ENCODE peak calls at places on chromosomes 6 and 20, in six cellular contexts. One of them, this sample, is unnamed.
A peak's percentile ranks its signal among the peaks of the same experiment; 100 is the strongest.

GRCh38 chr6:128239146-128239545 is 281.3 kb downstream of the PTPRK start:
- DNase-seq in H9: no peak
- DNase-seq in H1: no peak
- DNase-seq in trophoblast cell: no peak
- DNase-seq in neuronal stem cell: no peak
- DNase-seq in IMR-90: no peak
- DNase-seq in this sample: no peak

GRCh38 chr20:52749938-52750337 is 222.2 kb upstream of the TSHZ2 start:
- DNase-seq in H9: no peak
- DNase-seq in H1: no peak
- DNase-seq in trophoblast cell: peak; percentile 24
- DNase-seq in neuronal stem cell: no peak
- DNase-seq in IMR-90: no peak
- DNase-seq in this sample: no peak

GRCh38 chr20:44618318-44618731 is 33.2 kb downstream of the ADA start:
- DNase-seq in H9: no peak
- DNase-seq in H1: no peak
- DNase-seq in trophoblast cell: no peak
- DNase-seq in neuronal stem cell: no peak
- DNase-seq in IMR-90: no peak
- DNase-seq in this sample: no peak

GRCh38 chr6:163886394-163886793 is 471.9 kb downstream of the QKI start:
- DNase-seq in H9: no peak
- DNase-seq in H1: no peak
- DNase-seq in trophoblast cell: no peak
- DNase-seq in neuronal stem cell: no peak
- DNase-seq in IMR-90: no peak
- DNase-seq in this sample: no peak

GRCh38 chr6:27617700-27618689 is 145.1 kb upstream of the ZNF184 start:
- DNase-seq in H9: peak; percentile 61
- DNase-seq in H1: peak; percentile 71
- DNase-seq in trophoblast cell: peak; percentile 55
- DNase-seq in neuronal stem cell: no peak
- DNase-seq in IMR-90: peak; percentile 9
- DNase-seq in this sample: peak; percentile 90

GRCh38 chr6:80523531-80523970 is 417.1 kb downstream of the BCKDHB start:
- DNase-seq in H9: peak; percentile 90
- DNase-seq in H1: peak; percentile 74
- DNase-seq in trophoblast cell: no peak
- DNase-seq in neuronal stem cell: peak; percentile 26
- DNase-seq in IMR-90: peak; percentile 52
- DNase-seq in this sample: peak; percentile 83

GRCh38 chr6:89793586-89793985 is 26.0 kb downstream of the MDN1 start:
- DNase-seq in H9: no peak
- DNase-seq in H1: no peak
- DNase-seq in trophoblast cell: no peak
- DNase-seq in neuronal stem cell: no peak
- DNase-seq in IMR-90: no peak
- DNase-seq in this sample: no peak

GRCh38 chr6:134317471-134318131 is at the start of gene SGK1:
- DNase-seq in H9: peak; percentile 65
- DNase-seq in H1: peak; percentile 66
- DNase-seq in trophoblast cell: peak; percentile 41
- DNase-seq in neuronal stem cell: peak; percentile 30
- DNase-seq in IMR-90: peak; percentile 49
- DNase-seq in this sample: peak; percentile 62

GRCh38 chr20:4451487-4451886 is 270.2 kb upstream of the PRND start:
- DNase-seq in H9: no peak
- DNase-seq in H1: no peak
- DNase-seq in trophoblast cell: no peak
- DNase-seq in neuronal stem cell: no peak
- DNase-seq in IMR-90: no peak
- DNase-seq in this sample: no peak

GRCh38 chr6:160121558-160121957 is at the start of gene SLC22A1:
- DNase-seq in H9: peak; percentile 16
- DNase-seq in H1: no peak
- DNase-seq in trophoblast cell: no peak
- DNase-seq in neuronal stem cell: no peak
- DNase-seq in IMR-90: no peak
- DNase-seq in this sample: no peak

GRCh38 chr20:38633577-38634093 is 32.0 kb downstream of the ARHGAP40 start:
- DNase-seq in H9: peak; percentile 88
- DNase-seq in H1: peak; percentile 91
- DNase-seq in trophoblast cell: peak; percentile 82
- DNase-seq in neuronal stem cell: peak; percentile 66
- DNase-seq in IMR-90: peak; percentile 20
- DNase-seq in this sample: peak; percentile 86

GRCh38 chr20:57659789-57660509 is 39.7 kb upstream of the ZBP1 start:
- DNase-seq in H9: no peak
- DNase-seq in H1: peak; percentile 43
- DNase-seq in trophoblast cell: no peak
- DNase-seq in neuronal stem cell: no peak
- DNase-seq in IMR-90: no peak
- DNase-seq in this sample: no peak

GRCh38 chr20:6746901-6747609 is 20.4 kb upstream of the BMP2 start:
- DNase-seq in H9: no peak
- DNase-seq in H1: no peak
- DNase-seq in trophoblast cell: no peak
- DNase-seq in neuronal stem cell: no peak
- DNase-seq in IMR-90: peak; percentile 28
- DNase-seq in this sample: peak; percentile 73

GRCh38 chr6:128111096-128111495 is 210.2 kb upstream of the THEMIS start:
- DNase-seq in H9: no peak
- DNase-seq in H1: no peak
- DNase-seq in trophoblast cell: no peak
- DNase-seq in neuronal stem cell: no peak
- DNase-seq in IMR-90: peak; percentile 5
- DNase-seq in this sample: no peak

GRCh38 chr6:21594427-21595264 is 1.1 kb downstream of the SOX4 start:
- DNase-seq in H9: no peak
- DNase-seq in H1: no peak
- DNase-seq in trophoblast cell: peak; percentile 54
- DNase-seq in neuronal stem cell: no peak
- DNase-seq in IMR-90: peak; percentile 63
- DNase-seq in this sample: peak; percentile 68

GRCh38 chr6:21593927-21594421 is 423 bp downstream of the SOX4 start:
- DNase-seq in H9: no peak
- DNase-seq in H1: no peak
- DNase-seq in trophoblast cell: peak; percentile 76
- DNase-seq in neuronal stem cell: no peak
- DNase-seq in IMR-90: peak; percentile 72
- DNase-seq in this sample: no peak

GRCh38 chr6:21595951-21596378 is 2.4 kb downstream of the SOX4 start:
- DNase-seq in H9: no peak
- DNase-seq in H1: no peak
- DNase-seq in trophoblast cell: no peak
- DNase-seq in neuronal stem cell: no peak
- DNase-seq in IMR-90: no peak
- DNase-seq in this sample: peak; percentile 69

GRCh38 chr6:21596379-21597242 is 3.1 kb downstream of the SOX4 start:
- DNase-seq in H9: peak; percentile 60
- DNase-seq in H1: peak; percentile 74
- DNase-seq in trophoblast cell: peak; percentile 75
- DNase-seq in neuronal stem cell: no peak
- DNase-seq in IMR-90: peak; percentile 59
- DNase-seq in this sample: peak; percentile 85

GRCh38 chr6:21595265-21595950 is 1.9 kb downstream of the SOX4 start:
- DNase-seq in H9: no peak
- DNase-seq in H1: no peak
- DNase-seq in trophoblast cell: peak; percentile 46
- DNase-seq in neuronal stem cell: no peak
- DNase-seq in IMR-90: no peak
- DNase-seq in this sample: peak; percentile 64
- H3K23ac ChIP-seq in H9: no peak overlapping the region
- H3K23ac ChIP-seq in H1: no peak overlapping the region
- H3K23ac ChIP-seq in trophoblast cell: no peak overlapping the region
- H3K23ac ChIP-seq in neuronal stem cell: peak overlapping the region; percentile 91
- H3K23ac ChIP-seq in IMR-90: peak overlapping the region; percentile 92
- H3K23ac ChIP-seq in this sample: peak overlapping the region; percentile 54

DNA sequence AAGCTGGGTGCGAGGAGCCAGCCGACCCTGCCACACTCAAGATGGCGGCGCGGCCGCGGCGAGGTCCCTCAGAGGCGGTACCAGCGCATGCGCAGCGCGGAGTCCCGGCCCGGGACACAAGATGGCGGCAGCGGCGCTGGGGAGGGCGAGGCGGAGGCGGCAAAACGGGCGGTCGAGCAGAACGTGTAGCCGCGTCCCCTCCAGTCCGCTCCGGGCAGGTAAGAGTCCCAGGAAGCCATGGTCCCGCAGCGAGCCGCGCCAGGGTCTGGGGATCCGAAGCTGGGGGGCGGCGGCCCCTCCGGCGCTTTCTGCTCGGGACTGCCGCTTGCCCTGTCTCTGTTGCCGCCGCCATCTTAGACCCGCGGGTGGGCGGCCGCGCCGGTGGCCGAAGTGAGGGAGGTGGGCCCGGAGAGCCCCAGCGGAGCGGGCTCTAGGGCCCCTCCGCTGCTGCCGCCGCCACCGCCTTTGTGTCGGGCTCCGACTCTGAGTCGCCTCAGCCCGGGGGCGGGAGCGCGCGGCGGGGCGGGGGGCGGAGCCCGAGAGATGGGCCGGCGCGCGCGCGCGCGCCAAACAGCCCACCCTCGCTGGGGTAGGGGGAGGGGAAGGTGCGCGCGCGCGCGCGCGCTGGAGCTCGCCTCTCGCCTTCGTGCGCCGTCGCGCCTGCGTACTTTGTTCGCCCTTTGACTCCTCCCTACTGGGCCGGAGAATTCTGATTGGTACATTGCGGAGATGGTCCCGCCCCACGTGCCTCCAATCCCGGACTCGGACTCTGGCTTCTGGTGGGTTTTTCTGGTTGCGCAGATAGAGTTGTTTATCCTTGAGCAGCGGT is at the start of gene PCIF1:
- DNase-seq in H9: peak; percentile 96
- DNase-seq in H1: peak; percentile 99
- DNase-seq in trophoblast cell: peak; percentile 99
- DNase-seq in neuronal stem cell: peak; percentile 99
- DNase-seq in IMR-90: peak; percentile 98
- DNase-seq in this sample: peak; percentile 98
- H2BK5ac ChIP-seq in H9: peak within 1 kb of the TSS; percentile 46
- H2BK5ac ChIP-seq in H1: peak within 1 kb of the TSS; percentile 96
- H2BK5ac ChIP-seq in trophoblast cell: peak within 1 kb of the TSS; percentile 91
- H2BK5ac ChIP-seq in neuronal stem cell: peak within 1 kb of the TSS; percentile 98
- H2BK5ac ChIP-seq in IMR-90: peak within 1 kb of the TSS; percentile 100
- H2BK5ac ChIP-seq in this sample: peak within 1 kb of the TSS; percentile 77

DNA sequence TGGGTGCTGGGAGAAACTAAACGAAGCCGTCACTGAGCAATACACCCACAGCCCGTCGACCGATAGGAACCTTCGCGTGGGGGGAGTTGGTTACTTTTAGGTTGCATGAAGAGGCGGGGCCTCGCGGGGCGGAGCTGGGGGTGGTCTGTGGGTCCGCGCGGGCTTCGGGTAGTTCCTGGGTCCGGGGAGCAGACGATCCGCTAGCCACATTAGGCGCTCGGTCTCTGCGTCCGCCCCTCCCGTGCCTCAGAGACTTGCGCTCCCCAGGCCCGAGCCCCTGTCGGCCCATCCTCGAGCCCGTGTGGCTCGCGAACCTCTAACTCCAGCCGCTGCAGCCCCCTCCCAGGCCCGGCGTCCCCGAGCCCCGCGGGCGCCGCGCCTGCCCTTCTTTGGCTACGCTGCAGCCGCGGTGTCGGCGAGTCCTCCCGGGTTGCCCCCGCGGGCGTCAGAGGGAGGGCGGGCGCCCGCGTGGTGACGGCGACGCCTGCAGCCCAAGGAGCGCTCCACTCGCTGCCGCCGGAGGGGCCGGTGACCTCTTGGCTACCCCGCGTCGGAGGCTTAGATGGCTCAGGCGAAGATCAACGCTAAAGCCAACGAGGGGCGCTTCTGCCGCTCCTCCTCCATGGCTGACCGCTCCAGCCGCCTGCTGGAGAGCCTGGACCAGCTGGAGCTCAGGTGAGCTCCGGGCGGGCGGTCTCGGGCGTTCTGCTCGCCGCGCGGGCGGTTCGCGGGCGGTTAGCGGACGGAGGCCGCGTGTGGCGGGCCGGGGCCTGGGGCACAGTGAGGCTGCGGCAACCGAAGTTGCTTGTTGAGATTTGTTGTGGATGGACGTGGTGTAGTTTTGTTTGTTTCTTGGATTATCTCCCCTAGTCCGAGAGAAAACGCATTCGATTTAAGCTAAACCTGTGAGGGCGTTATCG is at the start of gene BAG2:
- DNase-seq in H9: peak; percentile 84
- DNase-seq in H1: peak; percentile 88
- DNase-seq in trophoblast cell: peak; percentile 85
- DNase-seq in neuronal stem cell: peak; percentile 80
- DNase-seq in IMR-90: peak; percentile 90
- DNase-seq in this sample: peak; percentile 96
- H3K23ac ChIP-seq in H9: no peak within 1 kb of the TSS
- H3K23ac ChIP-seq in H1: no peak within 1 kb of the TSS
- H3K23ac ChIP-seq in trophoblast cell: no peak within 1 kb of the TSS
- H3K23ac ChIP-seq in neuronal stem cell: peak within 1 kb of the TSS; percentile 98
- H3K23ac ChIP-seq in IMR-90: peak within 1 kb of the TSS; percentile 98
- H3K23ac ChIP-seq in this sample: peak within 1 kb of the TSS; percentile 66

GRCh38 chr6:146912730-146913680 is 291.2 kb upstream of the STXBP5 start:
- DNase-seq in H9: no peak
- DNase-seq in H1: no peak
- DNase-seq in trophoblast cell: no peak
- DNase-seq in neuronal stem cell: no peak
- DNase-seq in IMR-90: no peak
- DNase-seq in this sample: no peak
- H2BK5ac ChIP-seq in H9: no peak overlapping the region
- H2BK5ac ChIP-seq in H1: no peak overlapping the region
- H2BK5ac ChIP-seq in trophoblast cell: peak overlapping the region; percentile 18
- H2BK5ac ChIP-seq in neuronal stem cell: no peak overlapping the region
- H2BK5ac ChIP-seq in IMR-90: peak overlapping the region; percentile 95
- H2BK5ac ChIP-seq in this sample: no peak overlapping the region

DNA sequence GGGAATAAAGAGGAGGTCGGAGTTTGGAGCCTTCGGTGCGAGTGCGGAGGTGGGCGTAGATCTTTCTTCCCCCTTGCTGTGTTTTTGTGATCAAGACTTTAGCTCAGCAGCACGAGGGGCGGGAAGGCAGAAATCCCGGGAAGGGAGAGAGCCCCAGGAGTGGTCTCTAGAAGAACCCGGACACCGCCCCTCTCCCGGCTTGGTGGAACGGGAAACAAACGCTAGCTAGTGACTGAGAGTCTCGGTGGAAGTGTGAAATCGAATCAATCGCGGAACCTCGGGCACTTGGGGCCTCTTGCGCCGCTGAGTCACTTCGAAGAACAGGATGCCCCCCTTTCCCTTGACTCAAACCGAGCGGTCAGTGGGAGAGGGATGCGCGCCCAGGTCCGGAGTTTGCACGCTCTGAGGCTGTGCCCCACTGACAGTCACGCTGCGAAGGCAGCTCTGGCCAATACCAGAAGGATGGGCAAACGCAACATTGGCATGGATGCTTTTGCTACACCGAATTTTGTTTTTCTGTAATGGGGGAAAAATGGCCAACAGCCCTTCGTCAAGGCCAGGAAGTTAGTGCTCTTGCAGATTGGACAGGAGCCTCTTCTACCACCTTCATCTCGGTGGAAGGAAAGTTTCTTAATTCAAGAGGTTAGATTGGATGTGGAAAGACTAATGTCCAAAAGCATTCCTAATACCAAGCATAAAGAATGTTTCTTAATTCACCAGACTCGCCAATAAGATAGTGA is 1.6 kb upstream of the OLIG3 start:
- DNase-seq in H9: peak; percentile 69
- DNase-seq in H1: peak; percentile 75
- DNase-seq in trophoblast cell: no peak
- DNase-seq in neuronal stem cell: peak; percentile 76
- DNase-seq in IMR-90: no peak
- DNase-seq in this sample: no peak
- H3K23ac ChIP-seq in H9: no peak overlapping the region
- H3K23ac ChIP-seq in H1: no peak overlapping the region
- H3K23ac ChIP-seq in trophoblast cell: no peak overlapping the region
- H3K23ac ChIP-seq in neuronal stem cell: peak overlapping the region; percentile 23
- H3K23ac ChIP-seq in IMR-90: no peak overlapping the region
- H3K23ac ChIP-seq in this sample: no peak overlapping the region